ENCODE peak calls at places on chromosomes 5 and 9, in five cellular contexts. One of them, this sample, is unnamed.

GRCh38 chr5:119367502-119368237 is 11.9 kb downstream of the TNFAIP8 start:
- DNase-seq in A549: no peak
- DNase-seq in spleen: no peak
- DNase-seq in sigmoid colon: no peak
- DNase-seq in transverse colon: no peak
- DNase-seq in this sample: no peak

GRCh38 chr5:180605554-180606214 is 14.4 kb upstream of the SCGB3A1 start:
- DNase-seq in A549: peak
- DNase-seq in spleen: peak
- DNase-seq in sigmoid colon: peak
- DNase-seq in transverse colon: peak
- DNase-seq in this sample: no peak

GRCh38 chr5:179700401-179700918 is 1.7 kb downstream of the CANX start:
- DNase-seq in A549: no peak
- DNase-seq in spleen: no peak
- DNase-seq in sigmoid colon: no peak
- DNase-seq in transverse colon: no peak
- DNase-seq in this sample: no peak

GRCh38 chr9:89598926-89599325 is 5.9 kb upstream of the GADD45G start:
- DNase-seq in A549: peak
- DNase-seq in spleen: no peak
- DNase-seq in sigmoid colon: peak
- DNase-seq in transverse colon: no peak
- DNase-seq in this sample: no peak

GRCh38 chr5:80372780-80373179 is 35.1 kb upstream of the ZFYVE16 start:
- DNase-seq in A549: no peak
- DNase-seq in spleen: no peak
- DNase-seq in sigmoid colon: no peak
- DNase-seq in transverse colon: no peak
- DNase-seq in this sample: no peak

GRCh38 chr9:116549061-116549664 is 137.9 kb upstream of the TRIM32 start:
- DNase-seq in A549: peak
- DNase-seq in spleen: no peak
- DNase-seq in sigmoid colon: peak
- DNase-seq in transverse colon: peak
- DNase-seq in this sample: no peak

GRCh38 chr9:115071176-115071575 is 46.8 kb downstream of the TNC start:
- DNase-seq in A549: no peak
- DNase-seq in spleen: no peak
- DNase-seq in sigmoid colon: no peak
- DNase-seq in transverse colon: no peak
- DNase-seq in this sample: no peak

GRCh38 chr5:175823731-175824525 is 47.5 kb upstream of the CPLX2 start:
- DNase-seq in A549: no peak
- DNase-seq in spleen: no peak
- DNase-seq in sigmoid colon: no peak
- DNase-seq in transverse colon: no peak
- DNase-seq in this sample: no peak

GRCh38 chr5:4990017-4990416 is 150.1 kb upstream of the ADAMTS16 start:
- DNase-seq in A549: no peak
- DNase-seq in spleen: no peak
- DNase-seq in sigmoid colon: no peak
- DNase-seq in transverse colon: no peak
- DNase-seq in this sample: no peak

GRCh38 chr9:20728493-20729220 is 44.6 kb downstream of the FOCAD start:
- DNase-seq in A549: peak
- DNase-seq in spleen: no peak
- DNase-seq in sigmoid colon: no peak
- DNase-seq in transverse colon: no peak
- DNase-seq in this sample: no peak

GRCh38 chr9:13443380-13444271 is 164.1 kb upstream of the MPDZ start:
- DNase-seq in A549: no peak
- DNase-seq in spleen: no peak
- DNase-seq in sigmoid colon: no peak
- DNase-seq in transverse colon: no peak
- DNase-seq in this sample: no peak

GRCh38 chr5:166909926-166910325 is 1381.5 kb upstream of the WWC1 start:
- DNase-seq in A549: no peak
- DNase-seq in spleen: no peak
- DNase-seq in sigmoid colon: no peak
- DNase-seq in transverse colon: no peak
- DNase-seq in this sample: no peak

GRCh38 chr5:159990506-159990905 is 18.4 kb upstream of the TTC1 start:
- DNase-seq in A549: no peak
- DNase-seq in spleen: no peak
- DNase-seq in sigmoid colon: no peak
- DNase-seq in transverse colon: no peak
- DNase-seq in this sample: no peak

GRCh38 chr9:133476941-133477340 is 2.0 kb downstream of the SLC2A6 start:
- DNase-seq in A549: no peak
- DNase-seq in spleen: no peak
- DNase-seq in sigmoid colon: no peak
- DNase-seq in transverse colon: no peak
- DNase-seq in this sample: no peak

GRCh38 chr5:123209163-123210013 is 120.3 kb downstream of the PRDM6 start:
- DNase-seq in A549: peak
- DNase-seq in spleen: no peak
- DNase-seq in sigmoid colon: no peak
- DNase-seq in transverse colon: no peak
- DNase-seq in this sample: no peak

GRCh38 chr5:57319633-57320032 is 145.8 kb downstream of the GPBP1 start:
- DNase-seq in A549: no peak
- DNase-seq in spleen: no peak
- DNase-seq in sigmoid colon: no peak
- DNase-seq in transverse colon: no peak
- DNase-seq in this sample: no peak

GRCh38 chr5:16152601-16153568 is 26.7 kb downstream of the MARCHF11 start:
- DNase-seq in A549: no peak
- DNase-seq in spleen: no peak
- DNase-seq in sigmoid colon: no peak
- DNase-seq in transverse colon: no peak
- DNase-seq in this sample: no peak

GRCh38 chr9:127318651-127319167 is 54.1 kb downstream of the GARNL3 start:
- DNase-seq in A549: no peak
- DNase-seq in spleen: no peak
- DNase-seq in sigmoid colon: no peak
- DNase-seq in transverse colon: no peak
- DNase-seq in this sample: no peak

GRCh38 chr5:33105521-33105941 is 335.2 kb upstream of the TARS1 start:
- DNase-seq in A549: no peak
- DNase-seq in spleen: no peak
- DNase-seq in sigmoid colon: no peak
- DNase-seq in transverse colon: no peak
- DNase-seq in this sample: no peak

GRCh38 chr9:21499912-21500311 is 17.8 kb upstream of the IFNE start:
- DNase-seq in A549: no peak
- DNase-seq in spleen: no peak
- DNase-seq in sigmoid colon: no peak
- DNase-seq in transverse colon: no peak
- DNase-seq in this sample: no peak

GRCh38 chr9:92887880-92888338 is 10.1 kb upstream of the ZNF484 start:
- DNase-seq in A549: no peak
- DNase-seq in spleen: no peak
- DNase-seq in sigmoid colon: no peak
- DNase-seq in transverse colon: no peak
- DNase-seq in this sample: no peak

GRCh38 chr9:76101945-76102344 is 211.5 kb downstream of the PCSK5 start:
- DNase-seq in A549: no peak
- DNase-seq in spleen: no peak
- DNase-seq in sigmoid colon: no peak
- DNase-seq in transverse colon: no peak
- DNase-seq in this sample: no peak

GRCh38 chr5:120447706-120448239 is 16.3 kb upstream of the PRR16 start:
- DNase-seq in A549: no peak
- DNase-seq in spleen: no peak
- DNase-seq in sigmoid colon: no peak
- DNase-seq in transverse colon: no peak
- DNase-seq in this sample: no peak

GRCh38 chr9:108443741-108444140 is 412.0 kb downstream of the ACTL7B start:
- DNase-seq in A549: no peak
- DNase-seq in spleen: no peak
- DNase-seq in sigmoid colon: no peak
- DNase-seq in transverse colon: no peak
- DNase-seq in this sample: no peak

GRCh38 chr5:120765189-120765588 is 301.1 kb downstream of the PRR16 start:
- DNase-seq in A549: no peak
- DNase-seq in spleen: no peak
- DNase-seq in sigmoid colon: no peak
- DNase-seq in transverse colon: no peak
- DNase-seq in this sample: no peak

GRCh38 chr5:179621551-179621971 is 1.9 kb downstream of the HNRNPH1 start:
- DNase-seq in A549: no peak
- DNase-seq in spleen: peak
- DNase-seq in sigmoid colon: peak
- DNase-seq in transverse colon: no peak
- DNase-seq in this sample: no peak

GRCh38 chr9:101307041-101307440 is 77.8 kb downstream of the BAAT start:
- DNase-seq in A549: no peak
- DNase-seq in spleen: no peak
- DNase-seq in sigmoid colon: no peak
- DNase-seq in transverse colon: no peak
- DNase-seq in this sample: no peak

GRCh38 chr5:72366324-72366976 is 46.3 kb downstream of the PTCD2 start:
- DNase-seq in A549: peak
- DNase-seq in spleen: no peak
- DNase-seq in sigmoid colon: peak
- DNase-seq in transverse colon: peak
- DNase-seq in this sample: no peak

GRCh38 chr5:35309365-35310130 is 79.3 kb upstream of the PRLR start:
- DNase-seq in A549: no peak
- DNase-seq in spleen: no peak
- DNase-seq in sigmoid colon: no peak
- DNase-seq in transverse colon: no peak
- DNase-seq in this sample: no peak

DNA sequence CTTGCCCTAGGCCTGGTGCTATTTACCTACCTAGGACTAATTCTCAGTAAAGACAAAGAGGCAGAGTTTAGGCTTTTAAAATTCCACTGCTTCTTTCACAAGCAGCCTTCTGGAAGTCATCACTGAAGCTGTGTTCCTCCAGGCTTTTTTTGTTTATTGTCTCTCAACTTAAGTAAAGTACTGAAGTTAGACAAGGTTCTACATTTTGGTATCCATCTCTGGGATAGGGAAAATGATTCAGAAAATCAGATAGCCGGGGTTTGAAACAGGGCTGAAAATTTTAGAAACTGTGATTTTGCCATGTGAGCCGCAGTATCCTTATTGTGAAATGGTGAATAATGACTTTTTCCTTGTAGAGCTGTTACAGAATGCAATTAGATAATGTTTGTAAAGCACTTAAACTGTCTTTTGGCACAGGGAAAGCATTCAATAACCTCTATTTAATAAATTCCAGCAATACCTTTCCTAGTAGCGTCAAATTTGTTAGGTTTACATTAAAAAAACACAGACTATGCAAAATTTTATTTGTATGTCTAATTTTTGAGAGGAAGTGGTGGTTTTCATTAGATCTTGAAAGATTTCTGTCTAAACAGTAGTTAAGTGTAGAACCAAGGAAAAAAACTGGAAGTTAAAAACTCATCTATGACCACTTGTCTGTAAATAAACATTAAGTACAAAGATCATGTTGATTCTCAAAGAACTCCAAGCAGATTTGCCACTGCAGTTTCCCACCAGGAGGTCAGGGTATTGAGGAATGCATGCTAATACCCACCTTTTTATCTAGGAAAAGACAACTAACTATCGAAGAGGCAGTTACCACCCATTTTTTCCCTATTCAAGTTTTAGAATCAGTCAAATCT is 2.2 kb downstream of the STOM start:
- DNase-seq in A549: peak
- DNase-seq in spleen: no peak
- DNase-seq in sigmoid colon: no peak
- DNase-seq in transverse colon: no peak
- DNase-seq in this sample: no peak
- H3K4me3 ChIP-seq in A549: peak
- H3K4me3 ChIP-seq in spleen: peak
- H3K4me3 ChIP-seq in sigmoid colon: peak
- H3K4me3 ChIP-seq in transverse colon: peak
- H3K4me3 ChIP-seq in this sample: peak

DNA sequence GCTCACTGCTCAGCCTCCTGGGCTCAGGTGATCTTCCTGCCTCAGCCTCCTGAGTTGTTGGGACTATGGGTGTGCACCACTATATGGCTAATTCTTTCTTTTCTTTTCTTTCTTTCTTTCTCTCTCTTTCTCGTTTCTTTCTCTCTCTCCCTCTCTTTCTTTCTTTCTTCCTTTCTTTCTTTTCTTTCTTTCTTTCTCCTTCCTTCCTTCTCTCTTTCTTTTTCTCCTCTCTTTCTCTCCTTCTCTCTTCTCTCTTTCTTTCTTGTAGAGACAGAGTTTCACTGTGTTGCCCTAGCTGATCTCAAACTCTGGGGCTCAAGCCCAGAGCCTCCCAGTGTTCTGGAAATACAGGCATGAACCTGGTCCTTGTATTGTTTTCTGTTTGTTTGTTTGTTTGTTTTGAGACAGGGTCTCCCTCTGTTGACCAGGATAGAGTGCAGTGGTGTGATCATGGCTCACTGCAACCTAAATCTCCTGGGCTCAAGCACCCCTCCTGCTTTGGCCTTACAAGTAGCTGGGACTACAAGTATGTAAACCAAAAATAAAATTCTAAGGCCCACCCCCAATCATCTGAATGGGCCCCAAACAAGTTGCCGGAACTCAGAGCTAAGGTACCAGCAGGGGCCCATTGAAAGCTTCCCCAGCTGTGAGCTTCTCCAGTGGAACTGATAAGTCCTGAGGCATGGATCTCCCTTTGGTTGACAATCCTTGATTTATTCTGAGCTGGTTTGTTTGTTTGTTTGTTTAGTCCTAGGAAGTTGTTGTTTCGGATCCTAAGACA is 11.9 kb upstream of the BTF3 start:
- DNase-seq in A549: no peak
- DNase-seq in spleen: no peak
- DNase-seq in sigmoid colon: no peak
- DNase-seq in transverse colon: no peak
- DNase-seq in this sample: no peak
- TF ChIP-seq CTCF in A549: no peak
- TF ChIP-seq CTCF in spleen: no peak
- TF ChIP-seq CTCF in sigmoid colon: no peak
- TF ChIP-seq CTCF in transverse colon: no peak
- TF ChIP-seq CTCF in this sample: no peak

DNA sequence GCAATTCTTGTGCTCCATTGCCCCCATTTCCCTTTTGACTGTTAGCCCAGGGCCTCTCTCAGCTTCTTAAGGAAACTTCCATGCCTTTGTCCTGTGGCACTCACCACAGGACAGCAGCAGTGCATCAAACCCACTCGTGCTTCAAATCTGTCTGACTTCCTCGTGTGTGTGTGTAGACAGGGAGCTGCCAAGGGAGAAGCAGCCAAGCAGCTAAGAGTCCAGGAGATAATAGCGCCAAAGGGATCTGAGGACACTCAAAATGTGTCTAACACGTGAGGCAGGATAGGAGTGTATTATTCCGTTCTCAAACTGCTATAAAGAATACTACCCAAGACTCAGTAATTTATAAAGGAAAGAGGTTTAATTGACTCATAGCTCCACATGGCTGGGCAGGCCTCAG is 44.8 kb downstream of the CDK7 start:
- DNase-seq in A549: no peak
- DNase-seq in spleen: no peak
- DNase-seq in sigmoid colon: no peak
- DNase-seq in transverse colon: no peak
- DNase-seq in this sample: no peak
- TF ChIP-seq POLR2A in A549: no peak
- TF ChIP-seq POLR2A in spleen: no peak
- TF ChIP-seq POLR2A in sigmoid colon: no peak
- TF ChIP-seq POLR2A in transverse colon: no peak
- TF ChIP-seq POLR2A in this sample: no peak

GRCh38 chr5:61229416-61229815 is 67.1 kb upstream of the SMIM15 start:
- DNase-seq in A549: no peak
- DNase-seq in spleen: no peak
- DNase-seq in sigmoid colon: no peak
- DNase-seq in transverse colon: no peak
- DNase-seq in this sample: no peak
- H3K4me3 ChIP-seq in A549: no peak
- H3K4me3 ChIP-seq in spleen: no peak
- H3K4me3 ChIP-seq in sigmoid colon: no peak
- H3K4me3 ChIP-seq in transverse colon: no peak
- H3K4me3 ChIP-seq in this sample: no peak